ENCODE peak calls at places on chromosomes 1 and 21, in four cellular contexts. I is K562, W is GM12878, Y is SK-N-SH. M is an unnamed sample.

GRCh38 chr1:32500387-32501209 is 35.7 kb downstream of the ZBTB8B start:
- DNase-seq in Y (peak), I (peak), W (no peak), M (peak)

GRCh38 chr1:35885961-35886558 is 3.1 kb downstream of the AGO1 start:
- DNase-seq in W (no peak), I (peak), Y (peak), M (peak)

GRCh38 chr1:152870831-152871730 is 7.0 kb upstream of the SMCP start:
- DNase-seq in W (no peak), Y (no peak), I (peak), M (peak)

GRCh38 chr21:17498586-17498985 is 14.3 kb upstream of the CXADR start:
- DNase-seq in I (no peak), W (no peak), Y (no peak), M (no peak)

GRCh38 chr1:182682898-182683501 is 1.4 kb downstream of the RGS8 start:
- DNase-seq in I (no peak), Y (no peak), W (no peak), M (no peak)

GRCh38 chr1:154814106-154814505 is 56.0 kb downstream of the KCNN3 start:
- DNase-seq in W (no peak), I (no peak), Y (no peak), M (no peak)

GRCh38 chr1:207828485-207829158 is 76.8 kb downstream of the CD46 start:
- DNase-seq in W (peak), I (peak), Y (peak), M (peak)

GRCh38 chr1:66048011-66048410 is 255.3 kb downstream of the PDE4B start:
- DNase-seq in I (no peak), W (no peak), Y (no peak), M (no peak)

GRCh38 chr1:177913762-177914540 is 55.9 kb downstream of the SEC16B start:
- DNase-seq in I (no peak), W (no peak), Y (peak), M (peak)

GRCh38 chr1:64469614-64469976 is 334 bp upstream of the CACHD1 start:
- DNase-seq in Y (no peak), W (no peak), I (no peak), M (no peak)

GRCh38 chr1:153465728-153466625 is 5.5 kb upstream of the S100A7 start:
- DNase-seq in I (peak), W (no peak), Y (peak), M (peak)

GRCh38 chr1:100222428-100222827 is 27.2 kb downstream of the DBT start:
- DNase-seq in I (no peak), W (no peak), Y (no peak), M (no peak)

GRCh38 chr1:187680823-187681222 is 852.1 kb downstream of the PLA2G4A start:
- DNase-seq in I (no peak), Y (no peak), W (no peak), M (no peak)

GRCh38 chr21:19286901-19287300 is 883.3 kb upstream of the TMPRSS15 start:
- DNase-seq in W (no peak), I (no peak), Y (no peak), M (no peak)

GRCh38 chr1:226309398-226310122 is 596 bp upstream of the LIN9 start:
- DNase-seq in I (no peak), W (no peak), Y (no peak), M (peak)

GRCh38 chr1:23369335-23370013 is at the start of gene ZNF436:
- DNase-seq in I (peak), Y (peak), W (no peak), M (no peak)

GRCh38 chr1:61782771-61783170 is 40.5 kb downstream of the PATJ start:
- DNase-seq in Y (no peak), I (no peak), W (peak), M (no peak)

GRCh38 chr1:36224537-36225297 is 474 bp downstream of the THRAP3 start:
- DNase-seq in W (no peak), Y (peak), I (no peak), M (peak)

GRCh38 chr1:16088996-16089395 is 15.5 kb upstream of the FAM131C start:
- DNase-seq in I (peak), W (no peak), Y (no peak), M (no peak)

GRCh38 chr1:2441746-2442145 is 29.4 kb upstream of the PEX10 start:
- DNase-seq in I (no peak), Y (no peak), W (no peak), M (no peak)

GRCh38 chr1:15457484-15458027 is 1.0 kb downstream of the CELA2A start:
- DNase-seq in I (no peak), W (no peak), Y (no peak), M (no peak)

GRCh38 chr1:241881444-241881843 is 33.4 kb downstream of the EXO1 start:
- DNase-seq in I (no peak), Y (no peak), W (no peak), M (no peak)

GRCh38 chr1:106676021-106676420 is 380.5 kb upstream of the PRMT6 start:
- DNase-seq in I (no peak), W (no peak), Y (no peak), M (no peak)

GRCh38 chr1:33180226-33181037 is 1.4 kb downstream of the TRIM62 start:
- DNase-seq in Y (peak), I (peak), W (peak), M (peak)

GRCh38 chr1:64975127-64975526 is 8.8 kb upstream of the JAK1 start:
- DNase-seq in I (no peak), Y (no peak), W (no peak), M (no peak)

GRCh38 chr1:27555700-27556424 is 48.1 kb downstream of the AHDC1 start:
- DNase-seq in Y (no peak), W (no peak), I (peak), M (no peak)

GRCh38 chr1:17909634-17910033 is 154.5 kb downstream of the ACTL8 start:
- DNase-seq in I (peak), Y (no peak), W (no peak), M (peak)

GRCh38 chr1:93701619-93702018 is 20.0 kb upstream of the BCAR3 start:
- DNase-seq in I (no peak), Y (peak), W (no peak), M (no peak)

GRCh38 chr1:24769656-24770651 is 24.7 kb downstream of the CLIC4 start:
- DNase-seq in Y (no peak), W (no peak), I (no peak), M (no peak)

GRCh38 chr1:56584910-56585528 is 5.7 kb upstream of the PLPP3 start:
- DNase-seq in W (no peak), Y (peak), I (peak), M (no peak)

GRCh38 chr1:240122639-240123604 is 31.2 kb downstream of the FMN2 start:
- DNase-seq in Y (no peak), I (no peak), W (no peak), M (peak)

GRCh38 chr1:31912839-31913239 is 25.3 kb downstream of the PTP4A2 start:
- DNase-seq in W (peak), I (no peak), Y (no peak), M (no peak)

GRCh38 chr1:240091201-240091600 is 482 bp upstream of the FMN2 start:
- DNase-seq in Y (no peak), I (no peak), W (no peak), M (no peak)

GRCh38 chr1:43316738-43317520 is 16.1 kb downstream of the TIE1 start:
- DNase-seq in Y (no peak), W (no peak), I (no peak), M (no peak)

GRCh38 chr1:11645670-11646265 is 8.5 kb downstream of the FBXO2 start:
- DNase-seq in Y (peak), W (no peak), I (peak), M (peak)

GRCh38 chr1:103106426-103107321 is 1.6 kb downstream of the COL11A1 start:
- DNase-seq in I (no peak), Y (peak), W (no peak), M (peak)

DNA sequence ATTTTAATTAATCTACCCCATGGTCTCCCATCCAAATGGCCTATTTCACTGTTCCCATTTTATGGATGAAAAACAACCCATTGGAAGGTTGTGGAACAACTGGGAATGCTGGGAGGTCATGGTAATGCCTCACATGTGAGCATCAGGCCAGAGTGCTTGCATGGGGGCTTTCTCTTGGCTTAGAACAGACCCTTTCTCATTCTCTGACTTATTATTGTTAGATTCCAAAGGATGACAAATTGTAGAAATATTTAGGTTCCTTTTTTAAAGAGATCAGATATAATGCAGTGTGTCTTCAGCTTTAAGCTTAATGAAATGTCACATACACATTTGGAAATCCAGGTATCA is 622.3 kb upstream of the PKN2 start:
- DNase-seq in I (no peak), W (no peak), Y (no peak), M (no peak)
- TF ChIP-seq CTCF in I (no peak), W (no peak), Y (no peak), M (no peak)

GRCh38 chr1:180397190-180397589 is 105.2 kb downstream of the ACBD6 start:
- DNase-seq in W (no peak), I (no peak), Y (no peak), M (no peak)
- TF ChIP-seq USF1 in W (no peak), I (no peak), Y (no peak), M (no peak)

DNA sequence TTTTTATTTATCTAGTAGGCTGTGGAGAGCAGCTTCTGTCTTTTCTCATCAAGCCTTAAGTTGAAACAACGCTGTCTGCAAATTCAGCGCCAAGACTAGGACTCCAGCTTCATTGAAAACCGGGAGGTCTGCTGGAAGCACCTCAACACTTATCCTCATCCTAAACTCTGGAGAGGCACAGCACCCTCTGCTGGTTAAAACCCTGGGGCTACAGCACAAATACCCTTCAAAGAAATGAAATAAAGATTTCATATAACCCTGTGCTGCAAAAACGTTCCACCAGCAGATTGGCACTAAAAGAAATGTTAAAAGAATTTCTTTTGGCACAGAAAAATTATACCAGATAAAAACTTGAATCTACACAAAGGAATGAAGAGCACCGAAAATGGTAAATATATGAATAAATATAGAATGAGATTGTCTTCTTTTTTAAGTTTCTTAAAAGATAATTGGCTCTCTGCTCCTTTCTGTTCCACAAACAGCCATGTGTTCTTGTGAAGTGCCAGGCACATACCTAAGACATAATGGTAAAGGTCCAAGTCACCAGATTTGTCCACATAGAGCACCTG is 227.7 kb upstream of the SAMSN1 start:
- DNase-seq in Y (peak), W (no peak), I (peak), M (peak)
- TF ChIP-seq CTCF in Y (peak), W (peak), I (peak), M (peak)

DNA sequence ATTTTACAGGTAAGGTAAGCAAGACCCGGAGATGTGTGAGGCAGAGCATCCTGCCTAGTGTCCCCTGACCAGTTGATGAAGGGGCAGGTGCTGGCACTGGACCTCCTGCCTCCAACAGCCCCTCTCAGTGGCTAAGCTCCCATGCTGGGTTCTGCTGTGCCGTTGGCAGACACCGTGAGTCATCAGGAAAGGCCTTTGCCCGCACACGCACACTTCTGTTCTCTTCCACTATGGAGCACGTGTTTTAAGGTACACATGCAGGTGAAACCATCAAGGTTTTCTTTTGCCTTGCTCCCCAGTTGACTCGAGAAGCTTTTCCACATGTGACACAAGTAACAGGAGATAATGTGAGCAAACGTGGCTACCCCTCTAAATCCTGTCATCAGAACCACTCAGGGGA is 207.9 kb downstream of the RRAGC start:
- DNase-seq in Y (no peak), I (no peak), W (no peak), M (no peak)
- TF ChIP-seq USF1 in Y (no peak), I (no peak), W (no peak), M (no peak)

GRCh38 chr1:67525053-67525760 is 95.0 kb upstream of the SERBP1 start:
- DNase-seq in Y (no peak), W (no peak), I (no peak), M (no peak)

GRCh38 chr1:67522793-67523192 is 92.6 kb upstream of the SERBP1 start:
- DNase-seq in W (no peak), I (no peak), Y (no peak), M (no peak)

GRCh38 chr1:67522001-67522441 is 91.8 kb upstream of the SERBP1 start:
- DNase-seq in I (no peak), Y (no peak), W (no peak), M (no peak)

GRCh38 chr1:67528141-67528540 is 97.9 kb upstream of the SERBP1 start:
- DNase-seq in Y (no peak), W (no peak), I (no peak), M (no peak)

DNA sequence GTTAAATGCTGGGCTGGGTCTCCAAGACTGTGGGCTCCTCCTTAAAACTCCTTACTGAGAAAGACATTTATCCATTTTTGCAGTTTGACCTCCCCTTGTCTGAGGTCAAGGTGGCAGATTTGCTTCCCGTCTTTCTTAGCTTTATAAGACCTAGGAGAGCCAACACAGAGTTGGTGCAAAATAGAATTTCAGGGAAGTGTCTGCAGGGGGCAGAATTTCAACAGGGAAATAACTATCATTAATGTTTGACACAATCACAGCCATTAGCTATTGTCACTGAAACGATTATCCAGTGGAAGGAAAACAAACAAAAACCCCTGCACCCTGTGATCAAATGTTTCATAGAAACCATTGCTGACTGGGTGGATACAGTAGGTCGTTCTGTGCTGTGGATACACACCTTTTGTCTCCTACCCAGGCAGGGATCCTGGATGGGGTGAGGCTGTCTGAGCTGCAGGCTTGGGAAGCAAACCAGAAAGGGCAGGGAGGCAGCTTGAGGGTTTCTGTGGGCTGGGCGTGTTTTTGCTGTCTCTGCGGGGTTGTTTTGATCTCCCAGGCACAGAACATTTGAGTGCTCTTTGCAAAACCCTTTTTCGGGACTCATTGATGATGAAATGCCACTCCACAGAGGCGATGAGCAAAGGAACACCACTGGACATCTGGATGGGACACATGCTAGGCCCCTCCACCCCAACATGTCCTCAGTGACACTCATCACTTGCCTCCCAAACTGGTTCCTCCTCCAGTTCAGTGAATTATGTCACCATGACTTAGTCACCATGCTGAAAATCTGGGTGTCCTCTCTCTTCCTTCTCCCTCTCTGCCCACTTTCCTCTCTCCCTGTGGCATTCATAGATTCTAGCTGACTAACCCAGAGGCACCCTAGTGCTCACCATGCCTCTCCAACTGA is 94.2 kb upstream of the SERBP1 start:
- DNase-seq in Y (no peak), I (peak), W (no peak), M (no peak)
- TF ChIP-seq CTCF in Y (peak), I (peak), W (peak), M (no peak)

GRCh38 chr21:36657999-36658398 is 40.9 kb upstream of the SIM2 start:
- DNase-seq in Y (no peak), W (no peak), I (no peak), M (no peak)

GRCh38 chr21:36656138-36656537 is 42.8 kb upstream of the SIM2 start:
- DNase-seq in Y (no peak), I (no peak), W (no peak), M (no peak)

GRCh38 chr21:36661511-36662309 is 37.2 kb upstream of the SIM2 start:
- DNase-seq in I (peak), Y (peak), W (no peak), M (peak)

GRCh38 chr21:36654796-36655325 is 44.1 kb upstream of the SIM2 start:
- DNase-seq in I (no peak), W (no peak), Y (no peak), M (no peak)

GRCh38 chr21:36658926-36659325 is 40.0 kb upstream of the SIM2 start:
- DNase-seq in W (no peak), I (no peak), Y (no peak), M (no peak)
- TF ChIP-seq USF1 in W (no peak), I (no peak), Y (no peak), M (no peak)

GRCh38 chr1:236508593-236509027 is 15.2 kb upstream of the LGALS8 start:
- DNase-seq in W (peak), Y (no peak), I (no peak), M (no peak)

GRCh38 chr1:236512019-236512418 is 11.8 kb upstream of the LGALS8 start:
- DNase-seq in W (no peak), I (no peak), Y (no peak), M (no peak)

GRCh38 chr1:236507022-236507700 is 16.6 kb upstream of the LGALS8 start:
- DNase-seq in Y (peak), W (no peak), I (no peak), M (no peak)

GRCh38 chr1:236509203-236509602 is 14.6 kb upstream of the LGALS8 start:
- DNase-seq in W (no peak), Y (no peak), I (no peak), M (no peak)

DNA sequence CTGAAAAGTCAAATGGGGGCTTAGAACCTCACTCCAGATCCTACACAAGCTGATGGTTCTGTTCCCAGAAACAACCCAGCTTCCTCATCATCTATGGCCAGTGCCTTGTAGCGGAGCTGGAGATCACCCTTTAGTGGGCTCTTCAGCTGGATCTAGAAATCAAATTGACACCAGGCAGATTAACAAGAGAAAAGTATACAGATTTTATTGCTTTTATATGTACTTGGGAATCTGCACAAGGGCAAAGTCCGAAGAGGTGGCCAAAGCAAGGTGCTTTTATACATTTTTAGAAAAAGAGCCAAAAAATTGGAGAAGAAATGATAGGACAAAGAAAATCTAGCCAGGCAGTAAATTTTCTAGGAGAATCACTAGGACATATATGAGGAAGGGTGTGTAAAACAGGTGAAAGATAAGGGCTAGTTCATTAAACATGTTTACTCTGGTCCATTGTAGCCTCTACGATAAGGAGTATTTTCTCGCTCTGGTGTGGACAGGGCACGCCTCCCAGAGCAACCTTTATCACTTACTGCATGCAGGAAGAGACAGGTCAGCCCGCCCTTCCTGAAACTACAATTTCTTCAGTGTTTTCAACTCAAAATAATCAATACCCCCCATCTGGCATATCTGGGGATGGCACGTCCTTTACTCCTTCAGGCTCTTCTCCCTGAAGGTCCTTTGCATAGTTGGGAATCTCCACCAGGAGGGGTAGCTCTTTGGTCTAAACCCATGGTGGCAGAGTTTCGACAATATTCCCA is 14.0 kb upstream of the LGALS8 start:
- DNase-seq in I (peak), W (no peak), Y (no peak), M (no peak)
- TF ChIP-seq CTCF in I (no peak), W (no peak), Y (no peak), M (no peak)

M was measured in WTC11.